ENCODE peak calls at places on chromosomes 1 and 21, in eight cellular contexts. One of them, this sample, is unnamed.

GRCh38 chr1:99180343-99180808 is 83.9 kb upstream of the PLPPR4 start:
- DNase-seq in mesenchymal stem cell: peak
- DNase-seq in H54: peak
- DNase-seq in activated T-helper 9 cell treated with anti-CD3 and anti-CD28 coated beads, Interleukin-2, amount 50 U/mL, for 16 hours: peak
- DNase-seq in right atrium auricular region: peak
- DNase-seq in A172: peak
- DNase-seq in BE2C: peak
- DNase-seq in AG08396: peak
- DNase-seq in this sample: peak

GRCh38 chr1:88892146-88892877 is 945 bp upstream of the GTF2B start:
- DNase-seq in mesenchymal stem cell: peak
- DNase-seq in H54: no peak
- DNase-seq in activated T-helper 9 cell treated with anti-CD3 and anti-CD28 coated beads, Interleukin-2, amount 50 U/mL, for 16 hours: no peak
- DNase-seq in right atrium auricular region: no peak
- DNase-seq in A172: peak
- DNase-seq in BE2C: no peak
- DNase-seq in AG08396: no peak
- DNase-seq in this sample: peak

GRCh38 chr1:115977481-115978258 is 1.4 kb downstream of the SLC22A15 start:
- DNase-seq in mesenchymal stem cell: peak
- DNase-seq in H54: no peak
- DNase-seq in activated T-helper 9 cell treated with anti-CD3 and anti-CD28 coated beads, Interleukin-2, amount 50 U/mL, for 16 hours: no peak
- DNase-seq in right atrium auricular region: no peak
- DNase-seq in A172: peak
- DNase-seq in BE2C: no peak
- DNase-seq in AG08396: peak
- DNase-seq in this sample: peak

GRCh38 chr1:115068780-115069179 is 20.5 kb downstream of the TSPAN2 start:
- DNase-seq in mesenchymal stem cell: no peak
- DNase-seq in H54: no peak
- DNase-seq in activated T-helper 9 cell treated with anti-CD3 and anti-CD28 coated beads, Interleukin-2, amount 50 U/mL, for 16 hours: no peak
- DNase-seq in right atrium auricular region: no peak
- DNase-seq in A172: no peak
- DNase-seq in BE2C: no peak
- DNase-seq in AG08396: no peak
- DNase-seq in this sample: no peak

GRCh38 chr1:114828251-114828650 is 26.4 kb upstream of the SYCP1 start:
- DNase-seq in mesenchymal stem cell: peak
- DNase-seq in H54: no peak
- DNase-seq in activated T-helper 9 cell treated with anti-CD3 and anti-CD28 coated beads, Interleukin-2, amount 50 U/mL, for 16 hours: no peak
- DNase-seq in right atrium auricular region: no peak
- DNase-seq in A172: peak
- DNase-seq in BE2C: no peak
- DNase-seq in AG08396: no peak
- DNase-seq in this sample: peak

GRCh38 chr1:71240656-71241055 is 159.8 kb upstream of the ZRANB2 start:
- DNase-seq in mesenchymal stem cell: no peak
- DNase-seq in H54: no peak
- DNase-seq in activated T-helper 9 cell treated with anti-CD3 and anti-CD28 coated beads, Interleukin-2, amount 50 U/mL, for 16 hours: no peak
- DNase-seq in right atrium auricular region: no peak
- DNase-seq in A172: no peak
- DNase-seq in BE2C: no peak
- DNase-seq in AG08396: no peak
- DNase-seq in this sample: no peak

GRCh38 chr1:172940170-172940855 is 110.4 kb downstream of the TNFSF18 start:
- DNase-seq in mesenchymal stem cell: peak
- DNase-seq in H54: no peak
- DNase-seq in activated T-helper 9 cell treated with anti-CD3 and anti-CD28 coated beads, Interleukin-2, amount 50 U/mL, for 16 hours: no peak
- DNase-seq in right atrium auricular region: no peak
- DNase-seq in A172: peak
- DNase-seq in BE2C: no peak
- DNase-seq in AG08396: peak
- DNase-seq in this sample: no peak

GRCh38 chr1:60895167-60896124 is 186.9 kb upstream of the NFIA start:
- DNase-seq in mesenchymal stem cell: no peak
- DNase-seq in H54: no peak
- DNase-seq in activated T-helper 9 cell treated with anti-CD3 and anti-CD28 coated beads, Interleukin-2, amount 50 U/mL, for 16 hours: no peak
- DNase-seq in right atrium auricular region: no peak
- DNase-seq in A172: no peak
- DNase-seq in BE2C: no peak
- DNase-seq in AG08396: no peak
- DNase-seq in this sample: no peak

GRCh38 chr1:38505950-38506349 is 353.6 kb downstream of the RRAGC start:
- DNase-seq in mesenchymal stem cell: no peak
- DNase-seq in H54: no peak
- DNase-seq in activated T-helper 9 cell treated with anti-CD3 and anti-CD28 coated beads, Interleukin-2, amount 50 U/mL, for 16 hours: no peak
- DNase-seq in right atrium auricular region: no peak
- DNase-seq in A172: no peak
- DNase-seq in BE2C: no peak
- DNase-seq in AG08396: no peak
- DNase-seq in this sample: no peak

GRCh38 chr1:172670791-172671190 is 11.9 kb downstream of the FASLG start:
- DNase-seq in mesenchymal stem cell: no peak
- DNase-seq in H54: no peak
- DNase-seq in activated T-helper 9 cell treated with anti-CD3 and anti-CD28 coated beads, Interleukin-2, amount 50 U/mL, for 16 hours: peak
- DNase-seq in right atrium auricular region: no peak
- DNase-seq in A172: no peak
- DNase-seq in BE2C: no peak
- DNase-seq in AG08396: no peak
- DNase-seq in this sample: no peak

GRCh38 chr1:209063816-209064664 is 519.5 kb upstream of the CAMK1G start:
- DNase-seq in mesenchymal stem cell: no peak
- DNase-seq in H54: no peak
- DNase-seq in activated T-helper 9 cell treated with anti-CD3 and anti-CD28 coated beads, Interleukin-2, amount 50 U/mL, for 16 hours: no peak
- DNase-seq in right atrium auricular region: no peak
- DNase-seq in A172: no peak
- DNase-seq in BE2C: peak
- DNase-seq in AG08396: no peak
- DNase-seq in this sample: no peak

GRCh38 chr1:151171190-151171589 is 4.6 kb downstream of the TMOD4 start:
- DNase-seq in mesenchymal stem cell: no peak
- DNase-seq in H54: no peak
- DNase-seq in activated T-helper 9 cell treated with anti-CD3 and anti-CD28 coated beads, Interleukin-2, amount 50 U/mL, for 16 hours: no peak
- DNase-seq in right atrium auricular region: no peak
- DNase-seq in A172: no peak
- DNase-seq in BE2C: no peak
- DNase-seq in AG08396: no peak
- DNase-seq in this sample: no peak

GRCh38 chr1:119797137-119797536 is 14.1 kb downstream of the REG4 start:
- DNase-seq in mesenchymal stem cell: no peak
- DNase-seq in H54: no peak
- DNase-seq in activated T-helper 9 cell treated with anti-CD3 and anti-CD28 coated beads, Interleukin-2, amount 50 U/mL, for 16 hours: no peak
- DNase-seq in right atrium auricular region: no peak
- DNase-seq in A172: no peak
- DNase-seq in BE2C: no peak
- DNase-seq in AG08396: no peak
- DNase-seq in this sample: no peak

GRCh38 chr21:44712203-44713028 is 1.0 kb upstream of the TSPEAR start:
- DNase-seq in mesenchymal stem cell: no peak
- DNase-seq in H54: no peak
- DNase-seq in activated T-helper 9 cell treated with anti-CD3 and anti-CD28 coated beads, Interleukin-2, amount 50 U/mL, for 16 hours: no peak
- DNase-seq in right atrium auricular region: no peak
- DNase-seq in A172: no peak
- DNase-seq in BE2C: no peak
- DNase-seq in AG08396: no peak
- DNase-seq in this sample: no peak

GRCh38 chr1:217096200-217096599 is 373.0 kb upstream of the ESRRG start:
- DNase-seq in mesenchymal stem cell: no peak
- DNase-seq in H54: no peak
- DNase-seq in activated T-helper 9 cell treated with anti-CD3 and anti-CD28 coated beads, Interleukin-2, amount 50 U/mL, for 16 hours: no peak
- DNase-seq in right atrium auricular region: no peak
- DNase-seq in A172: no peak
- DNase-seq in BE2C: no peak
- DNase-seq in AG08396: no peak
- DNase-seq in this sample: no peak

GRCh38 chr1:42167611-42168396 is 3.3 kb upstream of the GUCA2A start:
- DNase-seq in mesenchymal stem cell: no peak
- DNase-seq in H54: no peak
- DNase-seq in activated T-helper 9 cell treated with anti-CD3 and anti-CD28 coated beads, Interleukin-2, amount 50 U/mL, for 16 hours: no peak
- DNase-seq in right atrium auricular region: peak
- DNase-seq in A172: no peak
- DNase-seq in BE2C: no peak
- DNase-seq in AG08396: no peak
- DNase-seq in this sample: no peak

GRCh38 chr1:63414691-63415090 is 47.3 kb downstream of the ALG6 start:
- DNase-seq in mesenchymal stem cell: no peak
- DNase-seq in H54: no peak
- DNase-seq in activated T-helper 9 cell treated with anti-CD3 and anti-CD28 coated beads, Interleukin-2, amount 50 U/mL, for 16 hours: no peak
- DNase-seq in right atrium auricular region: no peak
- DNase-seq in A172: no peak
- DNase-seq in BE2C: no peak
- DNase-seq in AG08396: no peak
- DNase-seq in this sample: no peak

GRCh38 chr1:37308571-37308960 is 165.8 kb upstream of the ZC3H12A start:
- DNase-seq in mesenchymal stem cell: no peak
- DNase-seq in H54: no peak
- DNase-seq in activated T-helper 9 cell treated with anti-CD3 and anti-CD28 coated beads, Interleukin-2, amount 50 U/mL, for 16 hours: no peak
- DNase-seq in right atrium auricular region: no peak
- DNase-seq in A172: no peak
- DNase-seq in BE2C: no peak
- DNase-seq in AG08396: no peak
- DNase-seq in this sample: no peak

This sample was measured in H4.